ENCODE peak calls at places on chromosomes 16 and 17, in four cellular contexts. One of them, this sample, is unnamed.

GRCh38 chr17:4648741-4649140 is 7.3 kb upstream of the ALOX15 start:
- DNase-seq in astrocyte of the spinal cord: no peak
- DNase-seq in right lobe of liver: no peak
- DNase-seq in ascending aorta: no peak
- DNase-seq in this sample: no peak

GRCh38 chr17:7323731-7324437 is 5.3 kb downstream of the NEURL4 start:
- DNase-seq in right lobe of liver: no peak
- DNase-seq in ascending aorta: no peak
- DNase-seq in astrocyte of the spinal cord: peak; percentile 38
- DNase-seq in this sample: peak; percentile 21

GRCh38 chr16:88373211-88373610 is 9.5 kb upstream of the ZNF469 start:
- DNase-seq in right lobe of liver: peak; percentile 9
- DNase-seq in astrocyte of the spinal cord: no peak
- DNase-seq in ascending aorta: no peak
- DNase-seq in this sample: no peak

GRCh38 chr16:22010902-22011301 is 3.0 kb downstream of the MOSMO start:
- DNase-seq in astrocyte of the spinal cord: no peak
- DNase-seq in right lobe of liver: no peak
- DNase-seq in ascending aorta: no peak
- DNase-seq in this sample: no peak

GRCh38 chr16:86982912-86983311 is 334.3 kb downstream of the C16orf95 start:
- DNase-seq in ascending aorta: no peak
- DNase-seq in astrocyte of the spinal cord: no peak
- DNase-seq in right lobe of liver: no peak
- DNase-seq in this sample: no peak

GRCh38 chr16:29680180-29680598 is 1.2 kb downstream of the QPRT start:
- DNase-seq in astrocyte of the spinal cord: no peak
- DNase-seq in right lobe of liver: no peak
- DNase-seq in ascending aorta: no peak
- DNase-seq in this sample: no peak

GRCh38 chr16:86667035-86667434 is 88.7 kb downstream of the FOXL1 start:
- DNase-seq in astrocyte of the spinal cord: no peak
- DNase-seq in right lobe of liver: no peak
- DNase-seq in ascending aorta: no peak
- DNase-seq in this sample: no peak

GRCh38 chr16:66959645-66960177 is 1.4 kb upstream of the CES3 start:
- DNase-seq in ascending aorta: no peak
- DNase-seq in right lobe of liver: no peak
- DNase-seq in astrocyte of the spinal cord: no peak
- DNase-seq in this sample: no peak

GRCh38 chr16:11038777-11039176 is 94.4 kb downstream of the CLEC16A start:
- DNase-seq in ascending aorta: no peak
- DNase-seq in right lobe of liver: no peak
- DNase-seq in astrocyte of the spinal cord: no peak
- DNase-seq in this sample: no peak

DNA sequence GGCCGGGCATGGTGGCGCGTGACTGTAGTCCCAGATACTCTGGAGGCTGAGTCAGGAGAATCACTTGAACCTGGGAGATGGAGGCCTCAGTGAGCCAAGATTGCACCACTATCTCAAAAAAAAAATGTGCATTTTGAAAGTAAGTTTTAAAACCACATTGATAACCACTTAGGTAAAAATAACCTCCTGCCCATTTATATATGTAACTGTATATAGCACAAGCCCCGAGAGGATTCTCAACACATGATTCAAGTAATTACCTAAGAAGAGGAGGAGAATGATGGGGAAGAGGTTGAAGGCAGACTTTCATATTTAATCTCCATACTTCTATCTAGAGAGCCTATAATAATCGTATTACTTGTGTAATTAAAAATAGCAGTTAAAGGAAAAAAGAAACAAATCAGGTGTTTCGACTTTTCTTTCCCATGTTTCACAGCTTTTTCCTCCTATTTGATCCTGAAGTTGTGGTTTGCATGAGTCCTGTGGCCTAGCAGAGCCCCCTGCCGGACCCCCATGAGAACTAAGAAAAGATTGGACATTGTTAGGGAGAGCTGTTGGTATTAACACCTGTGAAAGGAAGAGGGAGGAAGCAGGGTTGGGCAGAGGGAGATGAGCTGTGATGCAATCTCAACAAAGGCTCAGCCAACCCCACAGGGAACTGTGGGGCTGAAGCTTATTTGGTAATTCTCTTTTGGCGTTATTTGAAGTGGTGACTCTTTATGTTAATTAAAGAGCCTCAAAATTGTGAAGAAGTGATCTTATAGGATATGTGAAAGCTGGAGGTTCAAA is 22.1 kb downstream of the PMFBP1 start:
- DNase-seq in ascending aorta: no peak
- DNase-seq in astrocyte of the spinal cord: no peak
- DNase-seq in right lobe of liver: no peak
- DNase-seq in this sample: no peak
- TF ChIP-seq CTCF in ascending aorta: no peak
- TF ChIP-seq CTCF in astrocyte of the spinal cord: no peak
- TF ChIP-seq CTCF in right lobe of liver: no peak
- TF ChIP-seq CTCF in this sample: no peak

GRCh38 chr16:84941916-84942315 is 69.4 kb downstream of the ZDHHC7 start:
- DNase-seq in right lobe of liver: no peak
- DNase-seq in ascending aorta: no peak
- DNase-seq in astrocyte of the spinal cord: no peak
- DNase-seq in this sample: peak; percentile 84

GRCh38 chr16:84937196-84937935 is 74.0 kb downstream of the ZDHHC7 start:
- DNase-seq in right lobe of liver: no peak
- DNase-seq in astrocyte of the spinal cord: no peak
- DNase-seq in ascending aorta: no peak
- DNase-seq in this sample: no peak

GRCh38 chr16:84943620-84944019 is 67.7 kb downstream of the ZDHHC7 start:
- DNase-seq in astrocyte of the spinal cord: no peak
- DNase-seq in ascending aorta: no peak
- DNase-seq in right lobe of liver: no peak
- DNase-seq in this sample: no peak

GRCh38 chr16:84942786-84943185 is 68.5 kb downstream of the ZDHHC7 start:
- DNase-seq in astrocyte of the spinal cord: no peak
- DNase-seq in ascending aorta: no peak
- DNase-seq in right lobe of liver: no peak
- DNase-seq in this sample: peak; percentile 25

GRCh38 chr16:84940670-84941551 is 70.4 kb downstream of the ZDHHC7 start:
- DNase-seq in ascending aorta: no peak
- DNase-seq in right lobe of liver: no peak
- DNase-seq in astrocyte of the spinal cord: no peak
- DNase-seq in this sample: peak; percentile 29
- TF ChIP-seq CTCF in ascending aorta: no peak
- TF ChIP-seq CTCF in right lobe of liver: no peak
- TF ChIP-seq CTCF in astrocyte of the spinal cord: no peak
- TF ChIP-seq CTCF in this sample: peak; percentile 39

DNA sequence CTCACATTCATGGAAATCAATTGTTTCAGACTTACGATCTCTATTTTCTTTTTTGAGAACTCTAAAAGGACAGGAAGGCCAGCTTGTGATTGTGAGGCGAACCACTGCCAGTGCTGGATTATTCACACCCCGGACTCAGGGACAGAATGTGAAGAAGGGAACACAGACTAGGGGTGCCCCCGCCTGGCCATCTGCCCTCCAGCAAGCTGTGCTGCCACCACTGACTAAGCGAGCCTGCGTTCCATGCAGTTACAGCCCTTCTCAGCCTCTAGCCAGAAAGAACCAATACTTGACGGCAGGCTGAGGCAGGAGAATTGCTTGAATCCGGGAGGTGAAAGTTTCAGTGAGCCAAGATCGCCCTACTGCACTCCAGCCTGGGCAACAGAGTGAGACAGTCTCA is 2.8 kb downstream of the HAGH start:
- DNase-seq in ascending aorta: no peak
- DNase-seq in astrocyte of the spinal cord: peak; percentile 39
- DNase-seq in right lobe of liver: peak; percentile 78
- DNase-seq in this sample: peak; percentile 64
- TF ChIP-seq CTCF in ascending aorta: no peak
- TF ChIP-seq CTCF in astrocyte of the spinal cord: peak; percentile 33
- TF ChIP-seq CTCF in right lobe of liver: peak; percentile 45
- TF ChIP-seq CTCF in this sample: peak; percentile 60

GRCh38 chr16:2044541-2044940 is 3.1 kb downstream of the NTHL1 start:
- DNase-seq in right lobe of liver: no peak
- DNase-seq in ascending aorta: no peak
- DNase-seq in astrocyte of the spinal cord: no peak
- DNase-seq in this sample: no peak

GRCh38 chr16:2047330-2048115 is at the start of the genes NTHL1 and TSC2:
- DNase-seq in ascending aorta: peak; percentile 88
- DNase-seq in right lobe of liver: peak; percentile 97
- DNase-seq in astrocyte of the spinal cord: peak; percentile 96
- DNase-seq in this sample: peak; percentile 95

GRCh38 chr16:2048116-2048543 is 345 bp downstream of the TSC2 start:
- DNase-seq in right lobe of liver: no peak
- DNase-seq in astrocyte of the spinal cord: no peak
- DNase-seq in ascending aorta: no peak
- DNase-seq in this sample: no peak

GRCh38 chr16:2046125-2046888 is 1.3 kb downstream of the NTHL1 start:
- DNase-seq in ascending aorta: no peak
- DNase-seq in astrocyte of the spinal cord: no peak
- DNase-seq in right lobe of liver: no peak
- DNase-seq in this sample: no peak

DNA sequence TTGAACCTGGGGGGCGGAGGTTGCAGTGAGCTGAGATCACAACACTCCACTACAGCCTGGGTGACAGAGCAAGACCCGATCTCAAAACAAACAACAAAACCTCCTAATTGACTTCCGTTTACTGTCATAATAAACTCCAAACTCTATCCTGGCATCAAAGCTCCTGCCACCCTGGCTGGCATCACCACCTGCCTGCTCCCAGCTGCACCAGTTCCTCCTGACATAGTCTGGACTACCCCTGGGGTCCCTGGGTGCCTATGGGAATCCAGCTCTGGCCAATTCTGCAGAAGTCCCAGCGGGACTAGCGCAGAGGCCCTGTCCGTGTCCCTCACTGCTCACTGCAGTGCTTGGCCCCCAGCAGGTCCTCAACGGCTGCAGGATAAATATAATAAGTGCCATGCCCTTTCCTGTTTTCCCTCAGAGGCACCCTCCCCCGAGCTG is 725 bp downstream of the NTHL1 start:
- DNase-seq in right lobe of liver: no peak
- DNase-seq in ascending aorta: no peak
- DNase-seq in astrocyte of the spinal cord: no peak
- DNase-seq in this sample: no peak
- TF ChIP-seq CTCF in right lobe of liver: no peak
- TF ChIP-seq CTCF in ascending aorta: no peak
- TF ChIP-seq CTCF in astrocyte of the spinal cord: no peak
- TF ChIP-seq CTCF in this sample: no peak

DNA sequence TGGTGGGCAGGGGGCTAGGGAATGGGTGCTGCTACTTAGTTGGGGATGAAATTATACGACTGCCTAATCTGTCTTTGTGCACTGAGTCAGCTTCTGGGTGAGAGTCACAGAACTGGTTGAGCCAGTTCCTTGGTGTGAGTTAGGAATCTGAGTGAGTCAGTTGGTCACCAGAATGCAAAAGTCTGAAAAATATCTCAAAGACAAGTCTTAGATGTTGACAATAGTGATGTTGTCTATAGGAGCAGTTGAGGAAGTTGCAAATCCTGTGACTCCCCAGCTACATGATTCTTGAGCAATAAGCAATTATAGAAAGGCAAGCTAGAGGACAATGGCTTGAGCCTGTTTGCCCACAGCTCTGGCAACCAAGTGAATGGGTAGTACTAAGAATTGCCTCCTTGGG is 399.2 kb downstream of the CNTNAP4 start:
- DNase-seq in ascending aorta: no peak
- DNase-seq in right lobe of liver: no peak
- DNase-seq in astrocyte of the spinal cord: no peak
- DNase-seq in this sample: no peak
- TF ChIP-seq CTCF in ascending aorta: no peak
- TF ChIP-seq CTCF in right lobe of liver: no peak
- TF ChIP-seq CTCF in astrocyte of the spinal cord: no peak
- TF ChIP-seq CTCF in this sample: no peak

DNA sequence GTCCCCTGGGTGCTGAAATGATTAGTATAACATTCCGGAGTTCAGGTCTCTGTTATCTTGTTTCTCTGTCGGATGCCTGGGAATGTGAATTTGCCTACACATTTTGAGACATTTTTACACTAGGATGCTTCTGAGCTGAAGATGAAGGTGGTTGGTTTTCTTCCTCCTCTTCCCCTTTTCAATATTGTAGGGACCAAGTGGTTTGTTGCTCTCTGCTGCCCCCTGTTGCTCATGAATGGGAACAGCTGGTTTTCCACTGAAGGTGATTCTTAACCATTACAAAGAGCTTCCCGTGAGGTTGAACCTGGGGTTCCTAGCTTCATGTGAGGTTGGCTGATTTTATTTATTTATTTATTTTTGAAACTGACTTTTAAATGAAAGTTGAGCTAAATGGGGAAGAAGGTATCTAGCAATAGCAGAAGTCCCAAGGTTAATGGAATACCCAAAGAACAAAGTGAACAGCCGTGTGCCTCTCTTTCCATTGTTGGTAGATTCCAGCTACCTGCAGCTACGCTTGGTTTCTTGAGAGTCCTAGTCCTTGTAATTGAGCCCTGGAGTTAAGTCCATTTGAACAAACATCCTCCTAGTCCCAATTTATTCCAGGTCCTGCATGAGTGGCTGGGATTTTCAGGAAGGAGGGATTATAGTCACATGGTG is 983.9 kb upstream of the EEF2KMT start:
- DNase-seq in ascending aorta: no peak
- DNase-seq in astrocyte of the spinal cord: peak; percentile 14
- DNase-seq in right lobe of liver: no peak
- DNase-seq in this sample: no peak
- TF ChIP-seq CTCF in ascending aorta: peak; percentile 28
- TF ChIP-seq CTCF in astrocyte of the spinal cord: peak; percentile 76
- TF ChIP-seq CTCF in right lobe of liver: peak; percentile 65
- TF ChIP-seq CTCF in this sample: peak; percentile 77

GRCh38 chr17:699350-699749 is 15.3 kb downstream of the VPS53 start:
- DNase-seq in ascending aorta: no peak
- DNase-seq in astrocyte of the spinal cord: no peak
- DNase-seq in right lobe of liver: no peak
- DNase-seq in this sample: no peak

GRCh38 chr17:700504-701094 is 14.0 kb downstream of the VPS53 start:
- DNase-seq in right lobe of liver: no peak
- DNase-seq in astrocyte of the spinal cord: peak; percentile 29
- DNase-seq in ascending aorta: no peak
- DNase-seq in this sample: peak; percentile 47

GRCh38 chr17:694239-694638 is 20.4 kb downstream of the VPS53 start:
- DNase-seq in right lobe of liver: no peak
- DNase-seq in ascending aorta: no peak
- DNase-seq in astrocyte of the spinal cord: peak; percentile 98
- DNase-seq in this sample: peak; percentile 99

GRCh38 chr17:696412-696811 is 18.2 kb downstream of the VPS53 start:
- DNase-seq in astrocyte of the spinal cord: no peak
- DNase-seq in ascending aorta: no peak
- DNase-seq in right lobe of liver: no peak
- DNase-seq in this sample: no peak

GRCh38 chr17:697682-698081 is 17.0 kb downstream of the VPS53 start:
- DNase-seq in right lobe of liver: no peak
- DNase-seq in ascending aorta: no peak
- DNase-seq in astrocyte of the spinal cord: no peak
- DNase-seq in this sample: no peak
- TF ChIP-seq CTCF in right lobe of liver: no peak
- TF ChIP-seq CTCF in ascending aorta: no peak
- TF ChIP-seq CTCF in astrocyte of the spinal cord: no peak
- TF ChIP-seq CTCF in this sample: no peak

GRCh38 chr17:46822388-46822921 is 4.0 kb upstream of the WNT3 start:
- DNase-seq in astrocyte of the spinal cord: no peak
- DNase-seq in right lobe of liver: peak; percentile 43
- DNase-seq in ascending aorta: no peak
- DNase-seq in this sample: no peak
- TF ChIP-seq CTCF in astrocyte of the spinal cord: peak; percentile 58
- TF ChIP-seq CTCF in right lobe of liver: peak; percentile 81
- TF ChIP-seq CTCF in ascending aorta: peak; percentile 35
- TF ChIP-seq CTCF in this sample: peak; percentile 83

GRCh38 chr17:35460354-35460851 is 11.8 kb upstream of the SLFN13 start:
- DNase-seq in astrocyte of the spinal cord: no peak
- DNase-seq in right lobe of liver: peak; percentile 48
- DNase-seq in ascending aorta: no peak
- DNase-seq in this sample: no peak
- TF ChIP-seq CTCF in astrocyte of the spinal cord: no peak
- TF ChIP-seq CTCF in right lobe of liver: no peak
- TF ChIP-seq CTCF in ascending aorta: no peak
- TF ChIP-seq CTCF in this sample: no peak

This sample was measured in HFFc6.